ENCODE peak calls at places on chromosomes 4 and X, in four cellular contexts. One of them, this sample, is unnamed.

GRCh38 chr4:173371292-173372192 is 788 bp downstream of the SAP30 start:
- DNase-seq in brain microvascular endothelial cell: peak; percentile 55
- DNase-seq in central memory CD8-positive, alpha-beta T cell: peak; percentile 28
- DNase-seq in ACHN: peak; percentile 73
- DNase-seq in this sample: peak; percentile 62

GRCh38 chr4:139959398-139959797 is 194.6 kb downstream of the MAML3 start:
- DNase-seq in brain microvascular endothelial cell: no peak
- DNase-seq in central memory CD8-positive, alpha-beta T cell: no peak
- DNase-seq in ACHN: no peak
- DNase-seq in this sample: no peak

GRCh38 chrX:42524374-42524773 is 253.6 kb downstream of the PPP1R2C start:
- DNase-seq in brain microvascular endothelial cell: peak; percentile 80
- DNase-seq in central memory CD8-positive, alpha-beta T cell: no peak
- DNase-seq in ACHN: peak; percentile 67
- DNase-seq in this sample: peak; percentile 85

GRCh38 chr4:5912614-5913019 is 19.7 kb upstream of the CRMP1 start:
- DNase-seq in brain microvascular endothelial cell: no peak
- DNase-seq in central memory CD8-positive, alpha-beta T cell: no peak
- DNase-seq in ACHN: no peak
- DNase-seq in this sample: no peak

GRCh38 chr4:137082051-137082450 is 450.2 kb downstream of the PCDH18 start:
- DNase-seq in brain microvascular endothelial cell: no peak
- DNase-seq in central memory CD8-positive, alpha-beta T cell: no peak
- DNase-seq in ACHN: no peak
- DNase-seq in this sample: no peak

GRCh38 chr4:41154001-41154813 is 60.1 kb downstream of the APBB2 start:
- DNase-seq in brain microvascular endothelial cell: no peak
- DNase-seq in central memory CD8-positive, alpha-beta T cell: no peak
- DNase-seq in ACHN: no peak
- DNase-seq in this sample: no peak

GRCh38 chrX:136047969-136048368 is 62.7 kb downstream of the SLC9A6 start:
- DNase-seq in brain microvascular endothelial cell: peak; percentile 25
- DNase-seq in central memory CD8-positive, alpha-beta T cell: no peak
- DNase-seq in ACHN: no peak
- DNase-seq in this sample: peak; percentile 16

GRCh38 chr4:84167579-84167978 is 331.5 kb downstream of the NKX6-1 start:
- DNase-seq in brain microvascular endothelial cell: no peak
- DNase-seq in central memory CD8-positive, alpha-beta T cell: no peak
- DNase-seq in ACHN: no peak
- DNase-seq in this sample: no peak

GRCh38 chr4:127506283-127506682 is 126.5 kb upstream of the INTU start:
- DNase-seq in brain microvascular endothelial cell: no peak
- DNase-seq in central memory CD8-positive, alpha-beta T cell: no peak
- DNase-seq in ACHN: no peak
- DNase-seq in this sample: no peak

GRCh38 chr4:37892641-37893040 is 1.8 kb downstream of the TBC1D1 start:
- DNase-seq in brain microvascular endothelial cell: no peak
- DNase-seq in central memory CD8-positive, alpha-beta T cell: no peak
- DNase-seq in ACHN: no peak
- DNase-seq in this sample: no peak

GRCh38 chrX:68692651-68693050 is 45.2 kb downstream of the STARD8 start:
- DNase-seq in brain microvascular endothelial cell: peak; percentile 14
- DNase-seq in central memory CD8-positive, alpha-beta T cell: no peak
- DNase-seq in ACHN: no peak
- DNase-seq in this sample: no peak

GRCh38 chr4:6230502-6230785 is 30.1 kb upstream of the JAKMIP1 start:
- DNase-seq in brain microvascular endothelial cell: no peak
- DNase-seq in central memory CD8-positive, alpha-beta T cell: no peak
- DNase-seq in ACHN: no peak
- DNase-seq in this sample: no peak

GRCh38 chr4:127212701-127213100 is 420.1 kb upstream of the INTU start:
- DNase-seq in brain microvascular endothelial cell: no peak
- DNase-seq in central memory CD8-positive, alpha-beta T cell: no peak
- DNase-seq in ACHN: no peak
- DNase-seq in this sample: no peak

GRCh38 chr4:6340446-6341015 is 70.9 kb downstream of the WFS1 start:
- DNase-seq in brain microvascular endothelial cell: no peak
- DNase-seq in central memory CD8-positive, alpha-beta T cell: no peak
- DNase-seq in ACHN: no peak
- DNase-seq in this sample: no peak

This sample was measured in Caki2.